ENCODE peak calls at places on chromosomes 3 and 15, in ten cellular contexts. T is iris pigment epithelial cell; F is right cardiac atrium; E is anterior cingulate cortex; A is adrenal gland; N is memory B cell; W is endothelial cell; R is stimulated activated CD8-positive, alpha-beta memory T cell treated with anti-CD3 and anti-CD28 coated beads, Interleukin-4, amount 100 ng/mL, for 24 hours; B is choroid plexus epithelial cell; Q is ELR. O is an unnamed sample.

GRCh38 chr3:45964139-45964538 is 20.9 kb downstream of the CXCR6 start:
- DNase-seq in T (no peak), F (no peak), E (no peak), A (no peak), N (no peak), W (no peak), R (no peak), B (no peak), Q (no peak), O (peak)

GRCh38 chr3:106590259-106590658 is 721.4 kb upstream of the CBLB start:
- DNase-seq in T (peak), F (no peak), E (no peak), A (no peak), N (no peak), W (no peak), R (no peak), B (peak), Q (no peak), O (no peak)

GRCh38 chr3:14431928-14432834 is 29.8 kb downstream of the SLC6A6 start:
- DNase-seq in T (peak), F (peak), E (peak), A (peak), N (peak), W (peak), R (peak), B (peak), Q (peak), O (peak)

GRCh38 chr15:69015591-69015990 is 1.1 kb downstream of the NOX5 start:
- DNase-seq in T (no peak), F (no peak), E (no peak), A (no peak), N (no peak), W (no peak), R (no peak), B (no peak), Q (no peak), O (no peak)

GRCh38 chr3:45524605-45525004 is 69.9 kb upstream of the LIMD1 start:
- DNase-seq in T (peak), F (no peak), E (no peak), A (no peak), N (no peak), W (no peak), R (no peak), B (no peak), Q (no peak), O (no peak)

GRCh38 chr15:44591326-44591725 is 54.4 kb downstream of the EIF3J start:
- DNase-seq in T (no peak), F (no peak), E (no peak), A (no peak), N (no peak), W (no peak), R (no peak), B (no peak), Q (no peak), O (no peak)

GRCh38 chr3:43754316-43754715 is 63.6 kb downstream of the ABHD5 start:
- DNase-seq in T (no peak), F (no peak), E (no peak), A (no peak), N (no peak), W (no peak), R (no peak), B (peak), Q (peak), O (no peak)

GRCh38 chr15:52124270-52124878 is 11.8 kb upstream of the BCL2L10 start:
- DNase-seq in T (peak), F (no peak), E (no peak), A (peak), N (no peak), W (no peak), R (no peak), B (peak), Q (peak), O (no peak)

GRCh38 chr3:190862209-190863118 is at the start of gene GMNC:
- DNase-seq in T (peak), F (peak), E (peak), A (peak), N (peak), W (peak), R (no peak), B (peak), Q (peak), O (no peak)

GRCh38 chr15:65077981-65078352 is 1.4 kb downstream of the KBTBD13 start:
- DNase-seq in T (peak), F (peak), E (no peak), A (peak), N (peak), W (peak), R (peak), B (peak), Q (peak), O (peak)

GRCh38 chr3:125163739-125164601 is 48.6 kb downstream of the SLC12A8 start:
- DNase-seq in T (no peak), F (no peak), E (no peak), A (no peak), N (no peak), W (no peak), R (no peak), B (peak), Q (peak), O (no peak)

GRCh38 chr15:64905119-64905831 is 6.4 kb upstream of the ANKDD1A start:
- DNase-seq in T (peak), F (peak), E (peak), A (peak), N (peak), W (peak), R (peak), B (peak), Q (peak), O (peak)

GRCh38 chr3:105166893-105167292 is 199.8 kb upstream of the ALCAM start:
- DNase-seq in T (peak), F (no peak), E (no peak), A (no peak), N (no peak), W (no peak), R (no peak), B (peak), Q (no peak), O (no peak)

GRCh38 chr3:44132061-44132460 is 109.6 kb upstream of the TOPAZ1 start:
- DNase-seq in T (no peak), F (no peak), E (no peak), A (no peak), N (no peak), W (no peak), R (no peak), B (no peak), Q (peak), O (no peak)

GRCh38 chr3:57597973-57598351 is 818 bp upstream of the ARF4 start:
- DNase-seq in T (peak), F (peak), E (no peak), A (no peak), N (no peak), W (no peak), R (no peak), B (no peak), Q (peak), O (no peak)

GRCh38 chr3:43155016-43155415 is 49.1 kb upstream of the POMGNT2 start:
- DNase-seq in T (no peak), F (peak), E (no peak), A (no peak), N (no peak), W (no peak), R (no peak), B (no peak), Q (no peak), O (peak)

GRCh38 chr3:72659609-72660008 is 188.6 kb downstream of the SHQ1 start:
- DNase-seq in T (no peak), F (no peak), E (no peak), A (no peak), N (no peak), W (no peak), R (no peak), B (no peak), Q (no peak), O (no peak)

GRCh38 chr3:127730171-127730570 is 57.4 kb downstream of the ABTB1 start:
- DNase-seq in T (no peak), F (peak), E (no peak), A (no peak), N (no peak), W (no peak), R (no peak), B (no peak), Q (no peak), O (no peak)

GRCh38 chr3:176071943-176072342 is 1125.3 kb downstream of the TBL1XR1 start:
- DNase-seq in T (no peak), F (no peak), E (no peak), A (no peak), N (no peak), W (no peak), R (no peak), B (no peak), Q (no peak), O (no peak)

GRCh38 chr15:43469867-43470266 is 23.1 kb downstream of the TP53BP1 start:
- DNase-seq in T (peak), F (no peak), E (no peak), A (no peak), N (no peak), W (no peak), R (no peak), B (peak), Q (peak), O (no peak)

GRCh38 chr3:71317749-71318458 is 265.6 kb downstream of the FOXP1 start:
- DNase-seq in T (peak), F (no peak), E (no peak), A (no peak), N (no peak), W (no peak), R (no peak), B (peak), Q (no peak), O (no peak)

GRCh38 chr3:150738688-150739087 is 24.3 kb downstream of the SIAH2 start:
- DNase-seq in T (peak), F (no peak), E (no peak), A (no peak), N (no peak), W (no peak), R (no peak), B (peak), Q (peak), O (no peak)